ENCODE peak calls at places on chromosome 22, in seven cellular contexts. L is tibial nerve; E is effector memory CD4-positive, alpha-beta T cell; Z is colonic mucosa; Q is GM23248; B is AG04450; C is HCT116. N is an unnamed sample.

GRCh38 chr22:32619614-32620426 is 145.2 kb downstream of the FBXO7 start:
- DNase-seq in L (peak; percentile 54), E (no peak), Z (no peak), Q (peak; percentile 86), B (no peak), C (no peak), N (no peak)

GRCh38 chr22:25223269-25223850 is 3.9 kb downstream of the CRYBB2 start:
- DNase-seq in L (no peak), E (no peak), Z (no peak), Q (no peak), B (no peak), C (no peak), N (no peak)

GRCh38 chr22:20781272-20781990 is 7.5 kb downstream of the SERPIND1 start:
- DNase-seq in L (no peak), E (no peak), Z (no peak), Q (peak; percentile 38), B (no peak), C (no peak), N (no peak)

GRCh38 chr22:46421272-46421671 is 85.8 kb downstream of the TRMU start:
- DNase-seq in L (no peak), E (peak; percentile 5), Z (no peak), Q (no peak), B (no peak), C (no peak), N (no peak)

GRCh38 chr22:17675584-17675983 is 37.0 kb downstream of the BCL2L13 start:
- DNase-seq in L (no peak), E (no peak), Z (no peak), Q (no peak), B (no peak), C (no peak), N (no peak)

GRCh38 chr22:48084041-48084748 is 1321.7 kb downstream of the TBC1D22A start:
- DNase-seq in L (no peak), E (no peak), Z (no peak), Q (no peak), B (no peak), C (no peak), N (peak; percentile 39)

GRCh38 chr22:32378703-32379272 is 21.1 kb downstream of the RFPL3 start:
- DNase-seq in L (no peak), E (no peak), Z (peak; percentile 38), Q (peak; percentile 35), B (no peak), C (peak; percentile 54), N (peak; percentile 46)

GRCh38 chr22:23877566-23877965 is 16.6 kb upstream of the MIF start:
- DNase-seq in L (no peak), E (no peak), Z (no peak), Q (no peak), B (no peak), C (no peak), N (no peak)

GRCh38 chr22:49212466-49212865 is 615.2 kb downstream of the BRD1 start:
- DNase-seq in L (no peak), E (no peak), Z (no peak), Q (no peak), B (no peak), C (no peak), N (no peak)

GRCh38 chr22:49291169-49291568 is 536.5 kb downstream of the BRD1 start:
- DNase-seq in L (no peak), E (no peak), Z (no peak), Q (no peak), B (no peak), C (no peak), N (no peak)

GRCh38 chr22:50260801-50261614 is 475 bp downstream of the MAPK12 start:
- DNase-seq in L (no peak), E (no peak), Z (no peak), Q (peak; percentile 85), B (no peak), C (no peak), N (no peak)

GRCh38 chr22:41975299-41976069 is 6.2 kb downstream of the SEPTIN3 start:
- DNase-seq in L (no peak), E (no peak), Z (no peak), Q (no peak), B (no peak), C (no peak), N (no peak)

GRCh38 chr22:39966522-39966921 is 6.3 kb downstream of the TMA7B start:
- DNase-seq in L (no peak), E (no peak), Z (peak; percentile 26), Q (no peak), B (no peak), C (no peak), N (no peak)

GRCh38 chr22:38549106-38549884 is 20.7 kb downstream of the DMC1 start:
- DNase-seq in L (no peak), E (no peak), Z (no peak), Q (no peak), B (no peak), C (no peak), N (no peak)

GRCh38 chr22:49420651-49421050 is 407.0 kb downstream of the BRD1 start:
- DNase-seq in L (no peak), E (no peak), Z (no peak), Q (no peak), B (no peak), C (no peak), N (no peak)

GRCh38 chr22:22593250-22593649 is 34.2 kb upstream of the PRAME start:
- DNase-seq in L (no peak), E (no peak), Z (no peak), Q (no peak), B (no peak), C (no peak), N (no peak)

GRCh38 chr22:22593964-22594656 is 35.0 kb upstream of the PRAME start:
- DNase-seq in L (peak; percentile 18), E (peak; percentile 32), Z (peak; percentile 32), Q (peak; percentile 58), B (peak; percentile 11), C (peak; percentile 48), N (peak; percentile 54)

GRCh38 chr22:22591348-22592299 is 32.6 kb upstream of the PRAME start:
- DNase-seq in L (no peak), E (no peak), Z (no peak), Q (peak; percentile 17), B (no peak), C (no peak), N (no peak)

GRCh38 chr22:22598144-22598543 is 39.1 kb upstream of the PRAME start:
- DNase-seq in L (no peak), E (no peak), Z (no peak), Q (no peak), B (no peak), C (no peak), N (no peak)

DNA sequence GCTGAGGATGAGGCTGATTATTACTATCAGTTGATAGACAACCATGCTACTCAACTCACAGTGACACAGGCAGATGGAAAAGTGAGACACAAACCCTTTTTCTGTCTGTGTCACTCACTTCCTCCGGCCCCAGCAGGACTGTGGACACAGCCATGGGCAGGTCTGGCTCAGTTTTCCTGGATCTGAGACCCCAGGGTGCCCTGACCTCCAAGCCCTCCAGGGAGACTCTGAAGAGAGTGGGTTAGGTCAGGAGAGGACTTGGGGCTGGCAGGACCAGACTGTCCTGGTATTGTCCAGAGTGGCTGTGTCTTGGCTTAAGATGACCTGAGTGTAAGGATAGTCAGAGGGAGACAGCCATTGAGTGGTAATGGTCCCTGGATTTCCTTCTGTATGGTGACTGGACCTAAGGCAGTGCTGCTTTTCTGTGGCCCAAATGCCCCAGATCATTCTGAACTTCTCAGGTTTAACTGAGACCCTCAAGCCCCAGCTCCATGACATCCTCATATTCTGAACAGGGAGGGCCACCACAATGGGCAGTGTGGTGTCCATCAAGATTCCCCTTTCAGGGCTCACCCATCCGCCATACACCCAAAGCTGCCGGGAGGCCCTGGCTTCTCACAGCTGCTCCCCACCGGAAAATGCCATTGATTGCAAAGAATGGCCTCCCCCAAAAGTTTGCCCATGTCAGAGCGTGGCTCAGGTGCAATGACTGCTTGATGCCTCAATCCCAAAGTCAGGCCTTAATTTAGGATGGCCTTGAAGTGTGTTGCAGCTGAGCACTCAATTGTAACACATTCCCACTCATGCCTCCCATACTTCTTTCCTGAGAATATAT is 36.2 kb upstream of the PRAME start:
- DNase-seq in L (no peak), E (no peak), Z (no peak), Q (no peak), B (no peak), C (no peak), N (no peak)
- H3K27me3 ChIP-seq in L (no peaks in the 10 kb centered on the region), E (no peaks in the 10 kb centered on the region), Z (no peaks in the 10 kb centered on the region), Q (peaks cover 30% of the 10 kb centered on the region), B (peaks cover 5% of the 10 kb centered on the region), C (no peaks in the 10 kb centered on the region), N (peaks cover 96% of the 10 kb centered on the region)

DNA sequence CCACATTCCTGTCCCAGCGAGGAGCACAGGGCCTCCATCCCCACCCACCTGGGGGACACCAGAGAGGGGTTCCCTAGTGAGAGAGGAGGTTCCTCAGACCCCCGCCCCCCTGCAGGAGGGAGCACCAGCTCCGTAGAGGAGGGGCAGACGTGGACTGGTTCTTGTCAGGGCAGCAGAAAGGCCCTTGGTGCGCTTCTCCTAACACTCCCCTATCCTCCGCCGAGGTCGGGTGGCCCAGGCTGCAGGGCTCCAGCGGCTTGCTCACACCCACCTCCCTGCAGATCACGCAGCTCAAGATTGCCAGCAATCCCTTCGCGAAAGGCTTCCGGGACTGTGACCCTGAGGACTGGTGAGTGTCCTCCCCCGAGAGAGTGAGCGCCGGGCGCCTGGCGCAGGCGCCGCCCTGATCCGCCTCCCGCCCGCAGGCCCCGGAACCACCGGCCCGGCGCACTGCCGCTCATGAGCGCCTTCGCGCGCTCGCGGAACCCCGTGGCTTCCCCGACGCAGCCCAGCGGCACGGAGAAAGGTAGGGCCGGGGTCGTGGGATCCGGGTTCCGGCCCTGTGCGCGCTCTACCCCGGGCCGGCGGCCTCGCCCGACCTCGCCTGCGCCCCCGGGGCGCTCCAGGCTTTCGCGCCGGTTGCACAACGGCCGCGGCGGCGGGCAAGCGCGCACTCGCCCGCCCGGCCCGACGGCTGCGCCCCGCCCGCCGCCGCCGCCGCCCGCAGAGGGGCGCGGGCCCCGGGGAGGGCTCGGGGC is 5.1 kb downstream of the TBX1 start:
- DNase-seq in L (no peak), E (no peak), Z (no peak), Q (peak; percentile 27), B (no peak), C (no peak), N (no peak)
- H3K27me3 ChIP-seq in L (peaks cover 81% of the 10 kb centered on the region), E (peaks cover 49% of the 10 kb centered on the region), Z (peaks cover 87% of the 10 kb centered on the region), Q (no peaks in the 10 kb centered on the region), B (peaks cover 82% of the 10 kb centered on the region), C (no peaks in the 10 kb centered on the region), N (peaks cover 82% of the 10 kb centered on the region)

GRCh38 chr22:27348634-27349033 is 452.9 kb downstream of the MN1 start:
- DNase-seq in L (no peak), E (no peak), Z (no peak), Q (peak; percentile 91), B (no peak), C (no peak), N (no peak)

GRCh38 chr22:27347951-27348350 is 453.6 kb downstream of the MN1 start:
- DNase-seq in L (no peak), E (no peak), Z (no peak), Q (no peak), B (no peak), C (no peak), N (no peak)

GRCh38 chr22:27340047-27340446 is 461.5 kb downstream of the MN1 start:
- DNase-seq in L (no peak), E (no peak), Z (no peak), Q (no peak), B (no peak), C (no peak), N (no peak)

GRCh38 chr22:27345681-27346080 is 455.9 kb downstream of the MN1 start:
- DNase-seq in L (no peak), E (no peak), Z (no peak), Q (no peak), B (no peak), C (no peak), N (no peak)

GRCh38 chr22:27344546-27344945 is 457.0 kb downstream of the MN1 start:
- DNase-seq in L (no peak), E (no peak), Z (no peak), Q (no peak), B (no peak), C (no peak), N (no peak)
- H3K27me3 ChIP-seq in L (no peaks in the 10 kb centered on the region), E (no peaks in the 10 kb centered on the region), Z (no peaks in the 10 kb centered on the region), Q (no peaks in the 10 kb centered on the region), B (peaks cover 11% of the 10 kb centered on the region), C (peaks cover 9% of the 10 kb centered on the region), N (no peaks in the 10 kb centered on the region)

GRCh38 chr22:37414288-37414687 is 13.0 kb downstream of the ELFN2 start:
- DNase-seq in L (no peak), E (no peak), Z (no peak), Q (no peak), B (no peak), C (no peak), N (no peak)
- H3K27me3 ChIP-seq in L (peaks cover 78% of the 10 kb centered on the region), E (peaks cover 17% of the 10 kb centered on the region), Z (peaks cover 7% of the 10 kb centered on the region), Q (peaks cover 3% of the 10 kb centered on the region), B (peaks cover 7% of the 10 kb centered on the region), C (no peaks in the 10 kb centered on the region), N (peaks cover 7% of the 10 kb centered on the region)

N was measured in NT2/D1.